ENCODE peak calls at places on chromosomes 16 and 17, in ten cellular contexts. One of them, this sample, is unnamed.

GRCh38 chr17:4101127-4101798 is 41.6 kb downstream of the ZZEF1 start:
- DNase-seq in CD8-positive, alpha-beta T cell: no peak
- DNase-seq in fibroblast of lung: peak; percentile 23
- DNase-seq in activated B cell treated with CpG ODN at 0.5 μM for 24 hours: no peak
- DNase-seq in A673: no peak
- DNase-seq in left lung: no peak
- DNase-seq in HCT116: no peak
- DNase-seq in BJ: peak; percentile 5
- DNase-seq in lower leg skin: no peak
- DNase-seq in ascending aorta: no peak
- DNase-seq in this sample: no peak

GRCh38 chr16:89920723-89921122 is 2.1 kb downstream of the MC1R start:
- DNase-seq in BJ: no peak
- DNase-seq in ascending aorta: no peak
- DNase-seq in HCT116: no peak
- DNase-seq in fibroblast of lung: peak; percentile 72
- DNase-seq in A673: no peak
- DNase-seq in lower leg skin: no peak
- DNase-seq in left lung: no peak
- DNase-seq in activated B cell treated with CpG ODN at 0.5 μM for 24 hours: no peak
- DNase-seq in CD8-positive, alpha-beta T cell: no peak
- DNase-seq in this sample: no peak

GRCh38 chr17:33873218-33873617 is 381.9 kb upstream of the CCL2 start:
- DNase-seq in HCT116: no peak
- DNase-seq in activated B cell treated with CpG ODN at 0.5 μM for 24 hours: no peak
- DNase-seq in fibroblast of lung: peak; percentile 30
- DNase-seq in CD8-positive, alpha-beta T cell: no peak
- DNase-seq in ascending aorta: no peak
- DNase-seq in A673: no peak
- DNase-seq in BJ: no peak
- DNase-seq in left lung: no peak
- DNase-seq in lower leg skin: no peak
- DNase-seq in this sample: no peak

GRCh38 chr17:58242171-58242784 is 3.9 kb downstream of the LPO start:
- DNase-seq in CD8-positive, alpha-beta T cell: no peak
- DNase-seq in left lung: no peak
- DNase-seq in A673: peak; percentile 44
- DNase-seq in lower leg skin: no peak
- DNase-seq in fibroblast of lung: no peak
- DNase-seq in activated B cell treated with CpG ODN at 0.5 μM for 24 hours: no peak
- DNase-seq in HCT116: no peak
- DNase-seq in ascending aorta: no peak
- DNase-seq in BJ: no peak
- DNase-seq in this sample: no peak

GRCh38 chr16:88317619-88317977 is 65.2 kb upstream of the ZNF469 start:
- DNase-seq in CD8-positive, alpha-beta T cell: no peak
- DNase-seq in BJ: peak; percentile 67
- DNase-seq in ascending aorta: no peak
- DNase-seq in left lung: peak; percentile 39
- DNase-seq in activated B cell treated with CpG ODN at 0.5 μM for 24 hours: no peak
- DNase-seq in lower leg skin: peak; percentile 30
- DNase-seq in fibroblast of lung: peak; percentile 68
- DNase-seq in HCT116: no peak
- DNase-seq in A673: no peak
- DNase-seq in this sample: no peak

GRCh38 chr17:62995377-62995885 is 29.4 kb downstream of the TANC2 start:
- DNase-seq in CD8-positive, alpha-beta T cell: peak; percentile 22
- DNase-seq in lower leg skin: no peak
- DNase-seq in fibroblast of lung: peak; percentile 37
- DNase-seq in activated B cell treated with CpG ODN at 0.5 μM for 24 hours: no peak
- DNase-seq in ascending aorta: no peak
- DNase-seq in HCT116: peak; percentile 38
- DNase-seq in A673: peak; percentile 49
- DNase-seq in BJ: no peak
- DNase-seq in left lung: no peak
- DNase-seq in this sample: no peak

GRCh38 chr16:14324581-14324980 is 253.5 kb downstream of the MRTFB start:
- DNase-seq in ascending aorta: no peak
- DNase-seq in lower leg skin: no peak
- DNase-seq in A673: no peak
- DNase-seq in HCT116: no peak
- DNase-seq in left lung: no peak
- DNase-seq in fibroblast of lung: peak; percentile 67
- DNase-seq in activated B cell treated with CpG ODN at 0.5 μM for 24 hours: no peak
- DNase-seq in BJ: no peak
- DNase-seq in CD8-positive, alpha-beta T cell: no peak
- DNase-seq in this sample: no peak

GRCh38 chr17:37710344-37710886 is 34.4 kb downstream of the HNF1B start:
- DNase-seq in activated B cell treated with CpG ODN at 0.5 μM for 24 hours: no peak
- DNase-seq in BJ: no peak
- DNase-seq in left lung: no peak
- DNase-seq in CD8-positive, alpha-beta T cell: no peak
- DNase-seq in HCT116: peak; percentile 22
- DNase-seq in fibroblast of lung: peak; percentile 77
- DNase-seq in lower leg skin: no peak
- DNase-seq in A673: peak; percentile 48
- DNase-seq in ascending aorta: no peak
- DNase-seq in this sample: peak; percentile 61

GRCh38 chr16:74862743-74863244 is 88.2 kb upstream of the FA2H start:
- DNase-seq in ascending aorta: no peak
- DNase-seq in left lung: no peak
- DNase-seq in activated B cell treated with CpG ODN at 0.5 μM for 24 hours: no peak
- DNase-seq in fibroblast of lung: peak; percentile 25
- DNase-seq in CD8-positive, alpha-beta T cell: no peak
- DNase-seq in HCT116: peak; percentile 46
- DNase-seq in BJ: no peak
- DNase-seq in lower leg skin: no peak
- DNase-seq in A673: peak; percentile 67
- DNase-seq in this sample: no peak

GRCh38 chr16:47073223-47074155 is 70.3 kb downstream of the NETO2 start:
- DNase-seq in BJ: no peak
- DNase-seq in activated B cell treated with CpG ODN at 0.5 μM for 24 hours: no peak
- DNase-seq in A673: peak; percentile 25
- DNase-seq in lower leg skin: no peak
- DNase-seq in ascending aorta: no peak
- DNase-seq in left lung: no peak
- DNase-seq in CD8-positive, alpha-beta T cell: no peak
- DNase-seq in HCT116: no peak
- DNase-seq in fibroblast of lung: no peak
- DNase-seq in this sample: no peak

GRCh38 chr17:39014795-39015545 is 47.8 kb upstream of the FBXO47 start:
- DNase-seq in fibroblast of lung: no peak
- DNase-seq in A673: no peak
- DNase-seq in HCT116: no peak
- DNase-seq in BJ: no peak
- DNase-seq in left lung: no peak
- DNase-seq in activated B cell treated with CpG ODN at 0.5 μM for 24 hours: no peak
- DNase-seq in CD8-positive, alpha-beta T cell: no peak
- DNase-seq in lower leg skin: no peak
- DNase-seq in ascending aorta: no peak
- DNase-seq in this sample: peak; percentile 61

GRCh38 chr17:292531-293382 is 59.9 kb downstream of the RPH3AL start:
- DNase-seq in HCT116: no peak
- DNase-seq in lower leg skin: no peak
- DNase-seq in left lung: peak; percentile 64
- DNase-seq in CD8-positive, alpha-beta T cell: no peak
- DNase-seq in fibroblast of lung: no peak
- DNase-seq in activated B cell treated with CpG ODN at 0.5 μM for 24 hours: no peak
- DNase-seq in ascending aorta: no peak
- DNase-seq in BJ: no peak
- DNase-seq in A673: no peak
- DNase-seq in this sample: no peak

GRCh38 chr17:76558210-76559095 is 18.6 kb downstream of the PRCD start:
- DNase-seq in lower leg skin: no peak
- DNase-seq in HCT116: no peak
- DNase-seq in fibroblast of lung: peak; percentile 18
- DNase-seq in A673: peak; percentile 48
- DNase-seq in ascending aorta: no peak
- DNase-seq in BJ: no peak
- DNase-seq in CD8-positive, alpha-beta T cell: no peak
- DNase-seq in left lung: no peak
- DNase-seq in activated B cell treated with CpG ODN at 0.5 μM for 24 hours: no peak
- DNase-seq in this sample: no peak

GRCh38 chr17:42251115-42251514 is 25.1 kb downstream of the STAT5B start:
- DNase-seq in BJ: no peak
- DNase-seq in CD8-positive, alpha-beta T cell: no peak
- DNase-seq in A673: no peak
- DNase-seq in lower leg skin: no peak
- DNase-seq in fibroblast of lung: peak; percentile 43
- DNase-seq in HCT116: no peak
- DNase-seq in activated B cell treated with CpG ODN at 0.5 μM for 24 hours: no peak
- DNase-seq in left lung: no peak
- DNase-seq in ascending aorta: no peak
- DNase-seq in this sample: no peak
- TF ChIP-seq CTCF in BJ: peak; percentile 24
- TF ChIP-seq CTCF in CD8-positive, alpha-beta T cell: no peak
- TF ChIP-seq CTCF in A673: peak; percentile 20
- TF ChIP-seq CTCF in lower leg skin: no peak
- TF ChIP-seq CTCF in fibroblast of lung: peak; percentile 40
- TF ChIP-seq CTCF in HCT116: no peak
- TF ChIP-seq CTCF in activated B cell treated with CpG ODN at 0.5 μM for 24 hours: no peak
- TF ChIP-seq CTCF in left lung: no peak
- TF ChIP-seq CTCF in ascending aorta: peak; percentile 15
- TF ChIP-seq CTCF in this sample: peak; percentile 57

GRCh38 chr17:81129289-81129688 is 36.0 kb upstream of the PVALEF start:
- DNase-seq in HCT116: no peak
- DNase-seq in activated B cell treated with CpG ODN at 0.5 μM for 24 hours: no peak
- DNase-seq in CD8-positive, alpha-beta T cell: no peak
- DNase-seq in BJ: no peak
- DNase-seq in fibroblast of lung: no peak
- DNase-seq in lower leg skin: no peak
- DNase-seq in left lung: no peak
- DNase-seq in ascending aorta: no peak
- DNase-seq in A673: no peak
- DNase-seq in this sample: no peak
- TF ChIP-seq CTCF in HCT116: no peak
- TF ChIP-seq CTCF in activated B cell treated with CpG ODN at 0.5 μM for 24 hours: no peak
- TF ChIP-seq CTCF in CD8-positive, alpha-beta T cell: no peak
- TF ChIP-seq CTCF in BJ: no peak
- TF ChIP-seq CTCF in fibroblast of lung: no peak
- TF ChIP-seq CTCF in lower leg skin: no peak
- TF ChIP-seq CTCF in left lung: no peak
- TF ChIP-seq CTCF in ascending aorta: no peak
- TF ChIP-seq CTCF in A673: peak; percentile 20
- TF ChIP-seq CTCF in this sample: peak; percentile 6

GRCh38 chr16:59880626-59881025 is 1146.5 kb upstream of the GOT2 start:
- DNase-seq in activated B cell treated with CpG ODN at 0.5 μM for 24 hours: no peak
- DNase-seq in fibroblast of lung: peak; percentile 34
- DNase-seq in HCT116: no peak
- DNase-seq in BJ: no peak
- DNase-seq in ascending aorta: no peak
- DNase-seq in A673: no peak
- DNase-seq in lower leg skin: no peak
- DNase-seq in left lung: no peak
- DNase-seq in CD8-positive, alpha-beta T cell: no peak
- DNase-seq in this sample: no peak

GRCh38 chr16:59887856-59888255 is 1153.7 kb upstream of the GOT2 start:
- DNase-seq in ascending aorta: no peak
- DNase-seq in left lung: no peak
- DNase-seq in lower leg skin: no peak
- DNase-seq in HCT116: no peak
- DNase-seq in activated B cell treated with CpG ODN at 0.5 μM for 24 hours: no peak
- DNase-seq in BJ: no peak
- DNase-seq in A673: no peak
- DNase-seq in CD8-positive, alpha-beta T cell: no peak
- DNase-seq in fibroblast of lung: peak; percentile 57
- DNase-seq in this sample: no peak

GRCh38 chr16:59881366-59881765 is 1147.2 kb upstream of the GOT2 start:
- DNase-seq in HCT116: no peak
- DNase-seq in activated B cell treated with CpG ODN at 0.5 μM for 24 hours: no peak
- DNase-seq in left lung: no peak
- DNase-seq in fibroblast of lung: no peak
- DNase-seq in BJ: no peak
- DNase-seq in ascending aorta: no peak
- DNase-seq in A673: no peak
- DNase-seq in CD8-positive, alpha-beta T cell: no peak
- DNase-seq in lower leg skin: no peak
- DNase-seq in this sample: no peak

GRCh38 chr16:59886021-59886420 is 1151.9 kb upstream of the GOT2 start:
- DNase-seq in BJ: peak; percentile 89
- DNase-seq in ascending aorta: no peak
- DNase-seq in CD8-positive, alpha-beta T cell: no peak
- DNase-seq in A673: peak; percentile 4
- DNase-seq in fibroblast of lung: peak; percentile 93
- DNase-seq in lower leg skin: peak; percentile 58
- DNase-seq in left lung: no peak
- DNase-seq in HCT116: no peak
- DNase-seq in activated B cell treated with CpG ODN at 0.5 μM for 24 hours: no peak
- DNase-seq in this sample: no peak
- TF ChIP-seq CTCF in BJ: no peak
- TF ChIP-seq CTCF in ascending aorta: no peak
- TF ChIP-seq CTCF in CD8-positive, alpha-beta T cell: no peak
- TF ChIP-seq CTCF in A673: no peak
- TF ChIP-seq CTCF in fibroblast of lung: no peak
- TF ChIP-seq CTCF in lower leg skin: no peak
- TF ChIP-seq CTCF in left lung: no peak
- TF ChIP-seq CTCF in HCT116: no peak
- TF ChIP-seq CTCF in activated B cell treated with CpG ODN at 0.5 μM for 24 hours: no peak
- TF ChIP-seq CTCF in this sample: no peak

GRCh38 chr16:67399749-67400704 is 6.7 kb upstream of the TPPP3 start:
- DNase-seq in lower leg skin: no peak
- DNase-seq in A673: no peak
- DNase-seq in BJ: no peak
- DNase-seq in fibroblast of lung: no peak
- DNase-seq in ascending aorta: no peak
- DNase-seq in activated B cell treated with CpG ODN at 0.5 μM for 24 hours: no peak
- DNase-seq in HCT116: no peak
- DNase-seq in CD8-positive, alpha-beta T cell: no peak
- DNase-seq in left lung: no peak
- DNase-seq in this sample: no peak
- TF ChIP-seq CTCF in lower leg skin: no peak
- TF ChIP-seq CTCF in A673: peak; percentile 7
- TF ChIP-seq CTCF in BJ: no peak
- TF ChIP-seq CTCF in fibroblast of lung: no peak
- TF ChIP-seq CTCF in ascending aorta: peak; percentile 6
- TF ChIP-seq CTCF in activated B cell treated with CpG ODN at 0.5 μM for 24 hours: no peak
- TF ChIP-seq CTCF in HCT116: no peak
- TF ChIP-seq CTCF in CD8-positive, alpha-beta T cell: no peak
- TF ChIP-seq CTCF in left lung: no peak
- TF ChIP-seq CTCF in this sample: peak; percentile 80

DNA sequence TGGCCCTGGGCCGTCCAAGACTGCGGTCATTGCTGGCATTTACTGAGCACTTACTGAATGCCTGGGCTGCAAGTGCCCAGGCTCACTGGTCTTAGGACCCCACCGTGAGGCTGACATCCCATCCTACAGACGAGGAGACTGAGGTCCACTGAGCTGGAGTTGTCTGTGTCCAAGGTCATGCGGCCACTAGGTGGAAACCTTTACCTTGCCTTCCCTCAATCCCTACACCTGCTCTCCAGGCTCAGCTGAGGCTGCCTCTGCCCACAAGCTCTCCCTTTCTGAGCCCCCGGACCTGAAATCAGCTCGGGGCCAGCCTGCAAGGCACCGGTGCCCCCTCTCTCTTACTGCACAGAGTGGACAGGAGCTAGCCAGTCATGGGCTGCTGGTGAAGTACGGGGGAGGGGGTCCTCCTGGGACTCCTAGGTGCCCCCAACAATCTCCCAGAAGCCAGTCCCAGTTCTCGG is 1.5 kb downstream of the CASKIN1 start:
- DNase-seq in activated B cell treated with CpG ODN at 0.5 μM for 24 hours: no peak
- DNase-seq in CD8-positive, alpha-beta T cell: peak; percentile 62
- DNase-seq in BJ: no peak
- DNase-seq in A673: peak; percentile 48
- DNase-seq in left lung: no peak
- DNase-seq in HCT116: no peak
- DNase-seq in fibroblast of lung: peak; percentile 34
- DNase-seq in ascending aorta: no peak
- DNase-seq in lower leg skin: no peak
- DNase-seq in this sample: no peak
- TF ChIP-seq CTCF in activated B cell treated with CpG ODN at 0.5 μM for 24 hours: no peak
- TF ChIP-seq CTCF in CD8-positive, alpha-beta T cell: peak; percentile 25
- TF ChIP-seq CTCF in BJ: peak; percentile 13
- TF ChIP-seq CTCF in A673: peak; percentile 38
- TF ChIP-seq CTCF in left lung: peak; percentile 54
- TF ChIP-seq CTCF in HCT116: peak; percentile 73
- TF ChIP-seq CTCF in fibroblast of lung: no peak
- TF ChIP-seq CTCF in ascending aorta: peak; percentile 23
- TF ChIP-seq CTCF in lower leg skin: no peak
- TF ChIP-seq CTCF in this sample: peak; percentile 41

This sample was measured in CD14-positive monocyte.